ENCODE peak calls at places on chromosomes 2 and 18, in six cellular contexts. Q is RWPE1, U is NCI-H2171 treated with DMSO at 0.1 percent for 48 hours, N is 8988T, P is thoracic aorta, K is EL. J is an unnamed sample.

GRCh38 chr18:12470382-12471090 is 62.8 kb downstream of the PRELID3A start:
- DNase-seq in Q (peak; percentile 60), U (peak; percentile 71), N (no peak), P (no peak), K (no peak), J (no peak)

GRCh38 chr2:241577413-241578122 is 19.0 kb downstream of the BOK start:
- DNase-seq in Q (no peak), U (no peak), N (no peak), P (no peak), K (no peak), J (no peak)

GRCh38 chr18:48554610-48555400 is 16.0 kb downstream of the CTIF start:
- DNase-seq in Q (no peak), U (no peak), N (no peak), P (no peak), K (no peak), J (no peak)

GRCh38 chr18:77648415-77648814 is 398.8 kb downstream of the GALR1 start:
- DNase-seq in Q (no peak), U (no peak), N (no peak), P (no peak), K (no peak), J (no peak)

GRCh38 chr2:128317186-128317897 is 1.3 kb downstream of the HS6ST1 start:
- DNase-seq in Q (no peak), U (peak; percentile 41), N (peak; percentile 60), P (no peak), K (no peak), J (peak; percentile 74)

GRCh38 chr2:173584676-173585453 is 230.2 kb downstream of the CDCA7 start:
- DNase-seq in Q (no peak), U (no peak), N (no peak), P (no peak), K (no peak), J (no peak)

GRCh38 chr2:196711625-196712024 is 72.1 kb downstream of the CCDC150 start:
- DNase-seq in Q (no peak), U (no peak), N (no peak), P (no peak), K (no peak), J (no peak)

GRCh38 chr18:9177047-9177446 is 40.5 kb downstream of the ANKRD12 start:
- DNase-seq in Q (no peak), U (no peak), N (no peak), P (no peak), K (no peak), J (no peak)

GRCh38 chr2:191846787-191847620 is at the start of gene CAVIN2:
- DNase-seq in Q (peak; percentile 69), U (no peak), N (no peak), P (no peak), K (peak; percentile 80), J (no peak)

GRCh38 chr2:8324164-8324848 is 357.6 kb upstream of the ID2 start:
- DNase-seq in Q (no peak), U (peak; percentile 92), N (no peak), P (no peak), K (no peak), J (no peak)

GRCh38 chr18:4549164-4549920 is 94.2 kb upstream of the DLGAP1 start:
- DNase-seq in Q (no peak), U (peak; percentile 14), N (no peak), P (no peak), K (no peak), J (no peak)

GRCh38 chr2:99488999-99489757 is 639 bp downstream of the REV1 start:
- DNase-seq in Q (peak; percentile 53), U (peak; percentile 49), N (peak; percentile 57), P (no peak), K (peak; percentile 57), J (peak; percentile 69)

GRCh38 chr18:48328473-48329205 is 80.5 kb downstream of the ZBTB7C start:
- DNase-seq in Q (no peak), U (no peak), N (no peak), P (no peak), K (peak; percentile 79), J (no peak)

GRCh38 chr2:172931923-172932520 is 143.6 kb upstream of the MAP3K20 start:
- DNase-seq in Q (peak; percentile 41), U (peak; percentile 69), N (no peak), P (no peak), K (peak; percentile 68), J (peak; percentile 45)

GRCh38 chr2:46034535-46034934 is 262.7 kb upstream of the EPAS1 start:
- DNase-seq in Q (no peak), U (no peak), N (no peak), P (no peak), K (no peak), J (no peak)

GRCh38 chr2:100142393-100142792 is at the start of gene AFF3:
- DNase-seq in Q (no peak), U (no peak), N (no peak), P (no peak), K (no peak), J (peak; percentile 80)

GRCh38 chr2:85854897-85855296 is 33.9 kb downstream of the ST3GAL5 start:
- DNase-seq in Q (no peak), U (no peak), N (no peak), P (no peak), K (no peak), J (no peak)

GRCh38 chr18:64679121-64679520 is 530.2 kb upstream of the LINC00305 start:
- DNase-seq in Q (no peak), U (no peak), N (no peak), P (no peak), K (no peak), J (no peak)

GRCh38 chr2:177885828-177886466 is 186.6 kb downstream of the PDE11A start:
- DNase-seq in Q (no peak), U (no peak), N (no peak), P (no peak), K (no peak), J (no peak)

GRCh38 chr2:133862400-133862977 is 294.2 kb upstream of the NCKAP5 start:
- DNase-seq in Q (no peak), U (no peak), N (no peak), P (no peak), K (no peak), J (no peak)

GRCh38 chr2:218005028-218005427 is 2.2 kb upstream of the TNS1 start:
- DNase-seq in Q (no peak), U (no peak), N (no peak), P (no peak), K (no peak), J (no peak)

GRCh38 chr2:15293262-15293937 is 267.7 kb downstream of the NBAS start:
- DNase-seq in Q (no peak), U (no peak), N (no peak), P (no peak), K (no peak), J (no peak)

GRCh38 chr18:21682276-21683051 is 22.1 kb downstream of the ABHD3 start:
- DNase-seq in Q (peak; percentile 48), U (no peak), N (no peak), P (no peak), K (peak; percentile 68), J (peak; percentile 53)

GRCh38 chr2:14079576-14079975 is 552.9 kb upstream of the LRATD1 start:
- DNase-seq in Q (no peak), U (no peak), N (no peak), P (no peak), K (no peak), J (no peak)

GRCh38 chr2:54657664-54658083 is 65.8 kb upstream of the EML6 start:
- DNase-seq in Q (peak; percentile 44), U (peak; percentile 4), N (peak; percentile 34), P (no peak), K (peak; percentile 38), J (peak; percentile 48)

GRCh38 chr2:184945824-184946223 is 347.5 kb downstream of the ZNF804A start:
- DNase-seq in Q (no peak), U (no peak), N (no peak), P (no peak), K (no peak), J (no peak)

GRCh38 chr2:181540421-181540820 is 83.2 kb downstream of the ITGA4 start:
- DNase-seq in Q (no peak), U (no peak), N (no peak), P (no peak), K (peak; percentile 23), J (no peak)

GRCh38 chr18:53664575-53664974 is 559.9 kb downstream of the MBD2 start:
- DNase-seq in Q (no peak), U (no peak), N (no peak), P (no peak), K (no peak), J (no peak)

GRCh38 chr2:106085441-106085911 is 108.6 kb downstream of the UXS1 start:
- DNase-seq in Q (no peak), U (no peak), N (no peak), P (no peak), K (peak; percentile 40), J (no peak)

GRCh38 chr2:242075163-242075562 is 205.6 kb downstream of the RTP5 start:
- DNase-seq in Q (no peak), U (no peak), N (no peak), P (no peak), K (peak; percentile 75), J (no peak)

GRCh38 chr18:76350134-76351025 is 144.7 kb downstream of the ZNF516 start:
- DNase-seq in Q (no peak), U (no peak), N (no peak), P (no peak), K (no peak), J (no peak)

GRCh38 chr2:65612654-65613053 is 180.3 kb upstream of the SPRED2 start:
- DNase-seq in Q (peak; percentile 75), U (no peak), N (no peak), P (no peak), K (peak; percentile 4), J (no peak)